ENCODE peak calls at places on chromosomes 2 and 18, in four cellular contexts. Z, D, X and T are unnamed samples.

GRCh38 chr2:54763636-54764291 is 40.3 kb downstream of the EML6 start:
- DNase-seq in Z (peak), D (no peak), X (no peak), T (no peak)

GRCh38 chr2:85852979-85853498 is 35.8 kb downstream of the ST3GAL5 start:
- DNase-seq in Z (no peak), D (no peak), X (no peak), T (no peak)

GRCh38 chr2:133477614-133477990 is 90.7 kb downstream of the NCKAP5 start:
- DNase-seq in Z (no peak), D (no peak), X (no peak), T (no peak)

GRCh38 chr2:112026509-112026908 is 28.6 kb upstream of the TMEM87B start:
- DNase-seq in Z (no peak), D (peak), X (no peak), T (no peak)

GRCh38 chr2:45264227-45265225 is 255.3 kb upstream of the SIX2 start:
- DNase-seq in Z (no peak), D (no peak), X (no peak), T (no peak)

GRCh38 chr2:234911271-234911670 is 40.5 kb upstream of the SH3BP4 start:
- DNase-seq in Z (peak), D (no peak), X (peak), T (no peak)

GRCh38 chr2:204437334-204437733 is 107.9 kb upstream of the PARD3B start:
- DNase-seq in Z (no peak), D (no peak), X (no peak), T (no peak)

GRCh38 chr2:222613715-222614331 is 42.1 kb downstream of the FARSB start:
- DNase-seq in Z (peak), D (peak), X (no peak), T (no peak)

GRCh38 chr2:152452256-152452973 is 117.4 kb downstream of the FMNL2 start:
- DNase-seq in Z (peak), D (no peak), X (peak), T (no peak)

GRCh38 chr2:20646446-20646845 is 4.5 kb downstream of the HS1BP3 start:
- DNase-seq in Z (no peak), D (no peak), X (no peak), T (no peak)

GRCh38 chr2:168441214-168441872 is 14.7 kb upstream of the CERS6 start:
- DNase-seq in Z (no peak), D (no peak), X (no peak), T (no peak)

GRCh38 chr18:59921384-59921891 is 21.6 kb downstream of the PMAIP1 start:
- DNase-seq in Z (no peak), D (no peak), X (no peak), T (no peak)

GRCh38 chr2:27021253-27021801 is 11.4 kb upstream of the TMEM214 start:
- DNase-seq in Z (no peak), D (no peak), X (no peak), T (no peak)

GRCh38 chr2:132757676-132758075 is 87.7 kb upstream of the LYPD1 start:
- DNase-seq in Z (no peak), D (no peak), X (no peak), T (no peak)

GRCh38 chr2:188524519-188525113 is 232.9 kb downstream of the GULP1 start:
- DNase-seq in Z (no peak), D (peak), X (no peak), T (peak)

GRCh38 chr2:121205321-121205942 is 79.6 kb downstream of the TFCP2L1 start:
- DNase-seq in Z (no peak), D (no peak), X (no peak), T (no peak)

GRCh38 chr2:44715671-44716077 is 225.8 kb upstream of the SIX3 start:
- DNase-seq in Z (peak), D (peak), X (no peak), T (no peak)